ENCODE peak calls at places on chromosome 4, in eight cellular contexts. G is aorta, I is substantia nigra, Q is AG04450, B is mesendoderm, T is tibial nerve, U is mesenchymal stem cell, N is RWPE1. E is an unnamed sample.

GRCh38 chr4:151854731-151855130 is 93.9 kb upstream of the GATB start:
- DNase-seq in G (no peak), I (no peak), Q (peak), B (no peak), T (no peak), U (peak), N (no peak), E (no peak)

GRCh38 chr4:184769285-184769825 is 35.5 kb upstream of the CENPU start:
- DNase-seq in G (no peak), I (no peak), Q (no peak), B (no peak), T (no peak), U (no peak), N (no peak), E (no peak)

GRCh38 chr4:8494218-8494617 is 53.6 kb downstream of the TRMT44 start:
- DNase-seq in G (no peak), I (no peak), Q (no peak), B (peak), T (no peak), U (no peak), N (no peak), E (no peak)

GRCh38 chr4:8320386-8320750 is 50.8 kb downstream of the HTRA3 start:
- DNase-seq in G (peak), I (no peak), Q (no peak), B (peak), T (no peak), U (no peak), N (no peak), E (no peak)

GRCh38 chr4:155667538-155668511 is 1.2 kb downstream of the GUCY1A1 start:
- DNase-seq in G (peak), I (peak), Q (no peak), B (peak), T (no peak), U (peak), N (peak), E (peak)

GRCh38 chr4:152807294-152807829 is 27.6 kb downstream of the ARFIP1 start:
- DNase-seq in G (no peak), I (no peak), Q (no peak), B (no peak), T (no peak), U (peak), N (no peak), E (no peak)

GRCh38 chr4:5517372-5517771 is 191.0 kb downstream of the EVC2 start:
- DNase-seq in G (no peak), I (no peak), Q (no peak), B (no peak), T (no peak), U (peak), N (no peak), E (no peak)

GRCh38 chr4:120922390-120923200 is at the start of gene PRDM5:
- DNase-seq in G (peak), I (peak), Q (no peak), B (peak), T (peak), U (peak), N (peak), E (no peak)

GRCh38 chr4:184651899-184652298 is 2.4 kb downstream of the PRIMPOL start:
- DNase-seq in G (no peak), I (no peak), Q (no peak), B (peak), T (no peak), U (no peak), N (no peak), E (no peak)

GRCh38 chr4:17186916-17187315 is 288.5 kb upstream of the LDB2 start:
- DNase-seq in G (no peak), I (no peak), Q (no peak), B (no peak), T (no peak), U (no peak), N (no peak), E (no peak)

GRCh38 chr4:2291705-2292651 is 30.1 kb upstream of the MXD4 start:
- DNase-seq in G (peak), I (no peak), Q (no peak), B (no peak), T (peak), U (no peak), N (no peak), E (no peak)

GRCh38 chr4:138301536-138301935 is 59.4 kb upstream of the SLC7A11 start:
- DNase-seq in G (no peak), I (no peak), Q (no peak), B (peak), T (no peak), U (no peak), N (no peak), E (no peak)

GRCh38 chr4:134906404-134907023 is 704.9 kb upstream of the PABPC4L start:
- DNase-seq in G (no peak), I (no peak), Q (no peak), B (peak), T (no peak), U (peak), N (no peak), E (no peak)

GRCh38 chr4:128387600-128388351 is 100.2 kb upstream of the PGRMC2 start:
- DNase-seq in G (no peak), I (no peak), Q (no peak), B (peak), T (no peak), U (peak), N (peak), E (no peak)

GRCh38 chr4:163107754-163108153 is 58.9 kb downstream of the NAF1 start:
- DNase-seq in G (no peak), I (no peak), Q (no peak), B (no peak), T (no peak), U (peak), N (no peak), E (no peak)

GRCh38 chr4:139223682-139224317 is 46.8 kb upstream of the ELF2 start:
- DNase-seq in G (no peak), I (peak), Q (no peak), B (no peak), T (no peak), U (no peak), N (no peak), E (no peak)

GRCh38 chr4:61638600-61638999 is 438.5 kb downstream of the ADGRL3 start:
- DNase-seq in G (no peak), I (no peak), Q (peak), B (no peak), T (no peak), U (peak), N (no peak), E (no peak)

GRCh38 chr4:84750260-84750955 is 167.5 kb downstream of the CDS1 start:
- DNase-seq in G (no peak), I (no peak), Q (peak), B (peak), T (no peak), U (peak), N (peak), E (no peak)

GRCh38 chr4:30616943-30617646 is 103.1 kb upstream of the PCDH7 start:
- DNase-seq in G (no peak), I (no peak), Q (no peak), B (peak), T (no peak), U (peak), N (no peak), E (no peak)

GRCh38 chr4:139278956-139279722 is 886 bp downstream of the MGARP start:
- DNase-seq in G (peak), I (no peak), Q (no peak), B (peak), T (no peak), U (peak), N (no peak), E (no peak)

GRCh38 chr4:172989984-172990711 is 178.5 kb upstream of the GALNT7 start:
- DNase-seq in G (no peak), I (no peak), Q (no peak), B (no peak), T (no peak), U (no peak), N (no peak), E (no peak)

GRCh38 chr4:26252349-26252748 is 68.5 kb upstream of the RBPJ start:
- DNase-seq in G (no peak), I (no peak), Q (no peak), B (peak), T (no peak), U (peak), N (no peak), E (no peak)

GRCh38 chr4:164193676-164194075 is 560.3 kb upstream of the SMIM31 start:
- DNase-seq in G (no peak), I (no peak), Q (no peak), B (no peak), T (no peak), U (no peak), N (no peak), E (no peak)

GRCh38 chr4:74618659-74619058 is 173.7 kb downstream of the AREG start:
- DNase-seq in G (no peak), I (no peak), Q (no peak), B (peak), T (no peak), U (peak), N (no peak), E (no peak)

GRCh38 chr4:123114915-123115756 is 192.7 kb upstream of the NUDT6 start:
- DNase-seq in G (peak), I (no peak), Q (no peak), B (no peak), T (no peak), U (no peak), N (no peak), E (no peak)

GRCh38 chr4:138243369-138243768 is 1.2 kb upstream of the SLC7A11 start:
- DNase-seq in G (no peak), I (no peak), Q (no peak), B (no peak), T (no peak), U (no peak), N (no peak), E (no peak)

GRCh38 chr4:24915121-24915922 is 2.5 kb upstream of the CCDC149 start:
- DNase-seq in G (no peak), I (no peak), Q (no peak), B (peak), T (no peak), U (no peak), N (no peak), E (no peak)

GRCh38 chr4:139331185-139331584 is 28.9 kb upstream of the NDUFC1 start:
- DNase-seq in G (no peak), I (no peak), Q (no peak), B (no peak), T (no peak), U (no peak), N (no peak), E (no peak)

GRCh38 chr4:123343400-123344060 is 53.1 kb upstream of the SPRY1 start:
- DNase-seq in G (no peak), I (no peak), Q (no peak), B (no peak), T (no peak), U (no peak), N (no peak), E (no peak)

GRCh38 chr4:13171292-13172057 is 312.7 kb downstream of the RAB28 start:
- DNase-seq in G (no peak), I (no peak), Q (no peak), B (peak), T (no peak), U (no peak), N (no peak), E (no peak)

GRCh38 chr4:143185253-143186107 is 763 bp downstream of the USP38 start:
- DNase-seq in G (no peak), I (no peak), Q (no peak), B (peak), T (no peak), U (peak), N (peak), E (no peak)

GRCh38 chr4:29131304-29131703 is 1588.9 kb upstream of the PCDH7 start:
- DNase-seq in G (no peak), I (no peak), Q (no peak), B (peak), T (no peak), U (no peak), N (no peak), E (no peak)

GRCh38 chr4:151690164-151690856 is 70.5 kb downstream of the GATB start:
- DNase-seq in G (no peak), I (no peak), Q (no peak), B (no peak), T (no peak), U (peak), N (no peak), E (no peak)

GRCh38 chr4:10461091-10461849 is 4.0 kb upstream of the ZNF518B start:
- DNase-seq in G (peak), I (no peak), Q (no peak), B (peak), T (no peak), U (peak), N (peak), E (no peak)

GRCh38 chr4:84379881-84380618 is 119.0 kb downstream of the NKX6-1 start:
- DNase-seq in G (no peak), I (no peak), Q (no peak), B (no peak), T (no peak), U (no peak), N (peak), E (no peak)

GRCh38 chr4:35525192-35525978 is 718.9 kb downstream of the ARAP2 start:
- DNase-seq in G (no peak), I (peak), Q (no peak), B (peak), T (no peak), U (no peak), N (no peak), E (no peak)

GRCh38 chr4:108519208-108519833 is 101.1 kb upstream of the RPL34 start:
- DNase-seq in G (no peak), I (no peak), Q (no peak), B (no peak), T (no peak), U (no peak), N (no peak), E (no peak)

GRCh38 chr4:108519911-108520310 is 100.5 kb upstream of the RPL34 start:
- DNase-seq in G (no peak), I (no peak), Q (no peak), B (no peak), T (no peak), U (no peak), N (no peak), E (no peak)
- H3K27ac ChIP-seq in G (no peak), I (no peak), Q (no peak), B (no peak), T (no peak), U (no peak), N (no peak), E (no peak)

GRCh38 chr4:186622788-186623464 is 67.6 kb upstream of the MTNR1A start:
- DNase-seq in G (peak), I (no peak), Q (no peak), B (peak), T (no peak), U (peak), N (peak), E (no peak)
- H3K27ac ChIP-seq in G (peak), I (no peak), Q (peak), B (no peak), T (no peak), U (peak), N (peak), E (no peak)

DNA sequence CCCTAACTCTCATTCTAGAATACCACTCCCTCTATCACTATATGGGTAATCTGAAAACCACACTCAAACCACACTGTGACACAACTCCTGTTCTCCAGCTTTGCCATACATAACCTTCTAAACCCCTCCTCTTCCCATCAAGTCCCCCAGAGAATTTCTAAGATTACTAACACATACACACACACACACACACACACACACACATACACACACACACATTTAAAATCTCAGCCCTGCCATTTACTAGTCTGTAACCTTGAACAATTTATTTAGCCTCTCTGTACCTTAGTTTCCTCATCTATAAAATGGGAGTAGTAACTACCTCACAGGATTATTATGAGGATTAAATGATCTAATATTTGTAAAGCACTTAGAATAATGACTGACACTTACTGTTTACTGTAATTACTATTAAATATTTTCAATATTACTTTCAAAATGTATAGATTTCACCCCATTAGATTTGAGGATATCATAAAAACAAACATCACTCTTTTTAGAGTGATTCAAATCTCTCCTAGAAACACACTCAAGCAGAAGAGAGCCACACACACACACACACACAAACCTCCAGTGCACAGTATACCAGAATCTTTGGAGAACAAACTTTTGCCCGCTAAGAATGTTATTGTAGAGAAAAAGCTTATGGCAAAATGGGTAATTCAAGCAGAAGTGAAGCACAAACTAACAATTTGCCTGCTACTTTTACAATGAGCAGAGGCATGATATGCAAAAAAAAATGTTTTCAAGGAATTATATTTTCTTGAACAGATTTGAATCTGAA is 3.8 kb downstream of the ANKRD50 start:
- DNase-seq in G (no peak), I (no peak), Q (no peak), B (no peak), T (no peak), U (peak), N (no peak), E (no peak)
- H3K27ac ChIP-seq in G (no peak), I (no peak), Q (no peak), B (no peak), T (peak), U (no peak), N (no peak), E (no peak)

GRCh38 chr4:1210971-1211370 is 38.0 kb downstream of the CTBP1 start:
- DNase-seq in G (peak), I (no peak), Q (no peak), B (no peak), T (no peak), U (no peak), N (no peak), E (no peak)
- H3K27ac ChIP-seq in G (no peak), I (no peak), Q (peak), B (no peak), T (peak), U (no peak), N (peak), E (no peak)

DNA sequence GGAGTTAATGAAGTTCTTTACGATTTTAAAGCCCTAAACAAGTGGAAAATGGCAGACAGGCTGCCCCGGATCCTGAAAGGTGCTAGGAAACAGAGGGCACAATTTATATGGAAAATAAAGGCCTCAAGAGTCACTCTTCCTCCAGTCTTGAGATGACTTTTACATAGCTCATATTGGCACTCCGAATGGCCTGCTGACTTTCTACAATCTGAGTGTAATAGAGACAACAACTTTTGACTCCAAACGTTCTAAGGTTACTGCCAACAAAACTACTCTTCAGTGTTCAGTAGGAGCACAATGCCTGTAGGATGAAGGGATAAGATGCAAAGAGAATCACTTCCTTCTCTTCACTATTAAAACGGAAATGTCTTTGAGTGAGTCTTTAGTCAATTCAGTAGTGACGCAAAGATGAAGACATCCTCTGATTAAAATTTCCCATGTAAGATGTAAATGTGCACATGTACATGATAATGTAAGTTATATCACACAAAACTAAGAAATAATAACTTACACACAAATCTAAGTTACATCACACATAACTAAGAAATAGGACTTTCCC is 40.5 kb downstream of the VEGFC start:
- DNase-seq in G (no peak), I (no peak), Q (no peak), B (no peak), T (no peak), U (no peak), N (no peak), E (no peak)
- H3K27ac ChIP-seq in G (no peak), I (no peak), Q (no peak), B (no peak), T (no peak), U (peak), N (no peak), E (no peak)

DNA sequence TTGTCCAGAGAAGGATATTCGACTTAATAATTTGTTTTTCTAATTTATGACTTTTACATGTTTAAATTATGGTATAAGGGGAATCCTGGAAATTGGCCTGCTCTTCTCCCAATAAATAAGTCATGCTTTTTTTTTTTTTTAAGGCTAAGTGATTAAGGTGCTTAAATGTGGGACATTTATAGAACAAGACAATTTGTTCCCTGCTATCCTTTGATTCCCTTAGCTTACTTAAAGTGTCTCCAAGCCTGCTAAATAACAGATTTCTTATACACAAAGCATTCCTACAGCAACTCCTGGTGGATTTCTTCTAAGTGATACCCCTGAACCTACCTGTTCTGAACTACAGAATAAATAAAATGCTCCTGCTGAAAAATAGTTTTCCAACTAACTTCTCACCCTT is 233.0 kb upstream of the UGT8 start:
- DNase-seq in G (no peak), I (no peak), Q (no peak), B (no peak), T (no peak), U (no peak), N (no peak), E (no peak)
- H3K27ac ChIP-seq in G (no peak), I (no peak), Q (no peak), B (no peak), T (no peak), U (peak), N (no peak), E (no peak)

DNA sequence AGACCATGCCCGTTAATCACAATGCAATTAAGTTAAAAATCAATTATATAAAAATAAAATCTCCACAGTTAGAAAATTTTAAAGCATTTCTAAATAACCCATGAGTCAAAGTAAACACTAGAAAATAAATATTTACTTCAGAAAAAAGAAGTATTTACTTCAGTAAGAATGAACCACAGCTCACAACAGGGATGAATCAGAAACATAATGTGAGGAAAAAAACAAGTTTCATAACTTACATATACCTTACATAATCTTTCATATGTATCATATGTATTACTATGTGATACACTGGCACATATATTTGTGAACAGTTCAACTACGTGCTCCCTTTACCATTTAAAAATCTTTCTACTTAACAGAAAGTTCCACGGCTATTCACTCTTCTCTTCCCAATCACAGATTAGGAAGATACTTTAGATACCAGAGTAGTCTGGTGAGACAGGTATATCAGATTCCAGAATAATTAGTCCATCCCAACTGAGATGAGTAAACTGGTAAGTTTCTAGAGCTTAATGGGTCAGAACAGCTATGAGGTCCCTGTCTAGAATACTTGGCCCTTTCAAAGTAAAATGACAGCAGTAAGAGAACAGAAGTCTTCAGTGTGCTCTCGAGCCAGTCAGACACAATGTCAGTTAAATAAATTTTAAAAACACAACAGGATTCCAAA is 70.3 kb downstream of the SH3RF1 start:
- DNase-seq in G (no peak), I (no peak), Q (no peak), B (peak), T (no peak), U (peak), N (no peak), E (no peak)
- H3K27ac ChIP-seq in G (no peak), I (no peak), Q (no peak), B (no peak), T (peak), U (no peak), N (no peak), E (peak)

GRCh38 chr4:48127882-48128394 is 6.1 kb downstream of the TXK start:
- DNase-seq in G (peak), I (peak), Q (peak), B (peak), T (no peak), U (peak), N (peak), E (no peak)
- H3K27ac ChIP-seq in G (peak), I (no peak), Q (peak), B (peak), T (peak), U (peak), N (peak), E (no peak)

E was measured in caudate nucleus.